ENCODE peak calls at places on chromosomes 12 and 14, in ten cellular contexts. V is activated CD8-positive, alpha-beta memory T cell treated with anti-CD3 and anti-CD28 coated beads, Interleukin-2, amount 50 U/mL, for 48 hours; Y is kidney; A is MCF 10A; T is adipocyte; J is stimulated activated naive CD8-positive, alpha-beta T cell treated with anti-CD3 and anti-CD28 coated beads, Interleukin-15, Interleukin-2, amounts not matched to agents 100 U/mL and 50 U/mL, for 24 hours; I is dorsolateral prefrontal cortex; M is CD8-positive, alpha-beta memory T cell; P is mesenteric fat pad; R is lower lobe of right lung. E is an unnamed sample.

GRCh38 chr14:101561145-101561896 is at the start of gene DIO3:
- DNase-seq in V (no peak), Y (peak; percentile 64), A (no peak), T (no peak), J (no peak), I (no peak), M (no peak), P (no peak), R (peak; percentile 37), E (no peak)

GRCh38 chr14:44995770-44996294 is 33.8 kb downstream of the TOGARAM1 start:
- DNase-seq in V (no peak), Y (no peak), A (no peak), T (no peak), J (no peak), I (no peak), M (no peak), P (no peak), R (no peak), E (no peak)

GRCh38 chr12:32265461-32265860 is 133.9 kb upstream of the FGD4 start:
- DNase-seq in V (no peak), Y (no peak), A (no peak), T (no peak), J (no peak), I (no peak), M (no peak), P (no peak), R (no peak), E (no peak)

GRCh38 chr12:72523754-72524153 is 251.6 kb downstream of the TRHDE start:
- DNase-seq in V (no peak), Y (no peak), A (no peak), T (no peak), J (no peak), I (no peak), M (no peak), P (no peak), R (no peak), E (no peak)

GRCh38 chr14:103281496-103282231 is 52.4 kb upstream of the EIF5 start:
- DNase-seq in V (no peak), Y (peak; percentile 80), A (peak; percentile 39), T (peak; percentile 73), J (no peak), I (peak; percentile 9), M (no peak), P (peak; percentile 72), R (no peak), E (peak; percentile 70)

GRCh38 chr14:99321955-99322730 is 50.1 kb upstream of the BCL11B start:
- DNase-seq in V (no peak), Y (no peak), A (no peak), T (no peak), J (no peak), I (no peak), M (no peak), P (peak; percentile 39), R (no peak), E (no peak)

GRCh38 chr12:50845021-50845647 is 2.4 kb downstream of the TMPRSS12 start:
- DNase-seq in V (no peak), Y (no peak), A (peak; percentile 14), T (no peak), J (no peak), I (no peak), M (no peak), P (no peak), R (no peak), E (no peak)

GRCh38 chr14:74829238-74829637 is 46.7 kb downstream of the PROX2 start:
- DNase-seq in V (no peak), Y (no peak), A (no peak), T (no peak), J (no peak), I (no peak), M (no peak), P (no peak), R (no peak), E (no peak)

GRCh38 chr12:49956663-49957569 is 4.8 kb upstream of the AQP5 start:
- DNase-seq in V (no peak), Y (peak; percentile 30), A (no peak), T (no peak), J (no peak), I (no peak), M (no peak), P (no peak), R (no peak), E (no peak)

E was measured in NCI-H526.